ENCODE peak calls at places on chromosomes 16 and 17, in six cellular contexts. One of them, this sample, is unnamed.

GRCh38 chr16:87723224-87723619 is 42.6 kb downstream of the KLHDC4 start:
- DNase-seq in right cardiac atrium: peak; percentile 78
- DNase-seq in pons: peak; percentile 93
- DNase-seq in T47D: no peak
- DNase-seq in fibroblast of lung: peak; percentile 95
- DNase-seq in NCI-H1694 treated with DMSO at 0.1 percent for 48 hours: peak; percentile 89
- DNase-seq in this sample: no peak

GRCh38 chr16:83365166-83365565 is 442.6 kb upstream of the HSBP1 start:
- DNase-seq in fibroblast of lung: peak; percentile 69
- DNase-seq in right cardiac atrium: no peak
- DNase-seq in NCI-H1694 treated with DMSO at 0.1 percent for 48 hours: no peak
- DNase-seq in pons: no peak
- DNase-seq in T47D: no peak
- DNase-seq in this sample: no peak

GRCh38 chr16:19907161-19907992 is 22.7 kb upstream of the GPRC5B start:
- DNase-seq in NCI-H1694 treated with DMSO at 0.1 percent for 48 hours: peak; percentile 38
- DNase-seq in pons: peak; percentile 30
- DNase-seq in fibroblast of lung: peak; percentile 47
- DNase-seq in T47D: peak; percentile 75
- DNase-seq in right cardiac atrium: peak; percentile 78
- DNase-seq in this sample: peak; percentile 61

GRCh38 chr16:17318200-17318599 is 152.6 kb downstream of the XYLT1 start:
- DNase-seq in pons: peak; percentile 30
- DNase-seq in right cardiac atrium: no peak
- DNase-seq in fibroblast of lung: peak; percentile 51
- DNase-seq in NCI-H1694 treated with DMSO at 0.1 percent for 48 hours: no peak
- DNase-seq in T47D: peak; percentile 34
- DNase-seq in this sample: no peak

GRCh38 chr16:84514874-84515835 is 10.7 kb upstream of the MEAK7 start:
- DNase-seq in T47D: no peak
- DNase-seq in fibroblast of lung: no peak
- DNase-seq in pons: no peak
- DNase-seq in right cardiac atrium: no peak
- DNase-seq in NCI-H1694 treated with DMSO at 0.1 percent for 48 hours: no peak
- DNase-seq in this sample: no peak

GRCh38 chr17:8753976-8754440 is 4.3 kb downstream of the SPDYE4 start:
- DNase-seq in NCI-H1694 treated with DMSO at 0.1 percent for 48 hours: no peak
- DNase-seq in right cardiac atrium: no peak
- DNase-seq in T47D: peak; percentile 61
- DNase-seq in fibroblast of lung: peak; percentile 14
- DNase-seq in pons: peak; percentile 4
- DNase-seq in this sample: peak; percentile 52

GRCh38 chr17:1078831-1079561 is 82.1 kb downstream of the TIMM22 start:
- DNase-seq in NCI-H1694 treated with DMSO at 0.1 percent for 48 hours: peak; percentile 70
- DNase-seq in fibroblast of lung: no peak
- DNase-seq in right cardiac atrium: peak; percentile 80
- DNase-seq in pons: no peak
- DNase-seq in T47D: no peak
- DNase-seq in this sample: no peak

GRCh38 chr16:80680046-80680445 is 124.4 kb downstream of the CDYL2 start:
- DNase-seq in fibroblast of lung: no peak
- DNase-seq in right cardiac atrium: no peak
- DNase-seq in pons: no peak
- DNase-seq in T47D: no peak
- DNase-seq in NCI-H1694 treated with DMSO at 0.1 percent for 48 hours: no peak
- DNase-seq in this sample: no peak

GRCh38 chr16:11213799-11214198 is 42.2 kb downstream of the SOCS1 start:
- DNase-seq in pons: no peak
- DNase-seq in NCI-H1694 treated with DMSO at 0.1 percent for 48 hours: no peak
- DNase-seq in T47D: no peak
- DNase-seq in fibroblast of lung: no peak
- DNase-seq in right cardiac atrium: no peak
- DNase-seq in this sample: no peak

GRCh38 chr17:17359271-17359670 is 56.1 kb downstream of the NT5M start:
- DNase-seq in T47D: no peak
- DNase-seq in right cardiac atrium: no peak
- DNase-seq in pons: no peak
- DNase-seq in fibroblast of lung: no peak
- DNase-seq in NCI-H1694 treated with DMSO at 0.1 percent for 48 hours: no peak
- DNase-seq in this sample: no peak

GRCh38 chr17:55161935-55162555 is 102.7 kb upstream of the HLF start:
- DNase-seq in T47D: no peak
- DNase-seq in right cardiac atrium: no peak
- DNase-seq in NCI-H1694 treated with DMSO at 0.1 percent for 48 hours: no peak
- DNase-seq in fibroblast of lung: peak; percentile 96
- DNase-seq in pons: no peak
- DNase-seq in this sample: no peak

GRCh38 chr16:8634991-8635736 is 13.7 kb downstream of the METTL22 start:
- DNase-seq in T47D: peak; percentile 63
- DNase-seq in fibroblast of lung: peak; percentile 25
- DNase-seq in NCI-H1694 treated with DMSO at 0.1 percent for 48 hours: no peak
- DNase-seq in pons: no peak
- DNase-seq in right cardiac atrium: no peak
- DNase-seq in this sample: peak; percentile 29

GRCh38 chr16:85309656-85310587 is 197.7 kb upstream of the CIBAR2 start:
- DNase-seq in T47D: no peak
- DNase-seq in NCI-H1694 treated with DMSO at 0.1 percent for 48 hours: peak; percentile 55
- DNase-seq in fibroblast of lung: no peak
- DNase-seq in pons: peak; percentile 96
- DNase-seq in right cardiac atrium: no peak
- DNase-seq in this sample: no peak

GRCh38 chr17:15485045-15485444 is 17.6 kb upstream of the CDRT4 start:
- DNase-seq in T47D: no peak
- DNase-seq in NCI-H1694 treated with DMSO at 0.1 percent for 48 hours: no peak
- DNase-seq in pons: no peak
- DNase-seq in fibroblast of lung: no peak
- DNase-seq in right cardiac atrium: no peak
- DNase-seq in this sample: no peak

GRCh38 chr16:67542464-67542863 is 13.8 kb downstream of the RIPOR1 start:
- DNase-seq in T47D: peak; percentile 74
- DNase-seq in right cardiac atrium: peak; percentile 66
- DNase-seq in NCI-H1694 treated with DMSO at 0.1 percent for 48 hours: no peak
- DNase-seq in pons: no peak
- DNase-seq in fibroblast of lung: peak; percentile 76
- DNase-seq in this sample: peak; percentile 59

GRCh38 chr17:56891751-56892150 is 22.1 kb downstream of the TRIM25 start:
- DNase-seq in T47D: no peak
- DNase-seq in NCI-H1694 treated with DMSO at 0.1 percent for 48 hours: no peak
- DNase-seq in fibroblast of lung: no peak
- DNase-seq in pons: no peak
- DNase-seq in right cardiac atrium: peak; percentile 79
- DNase-seq in this sample: no peak

GRCh38 chr17:376936-377863 is 24.6 kb upstream of the RPH3AL start:
- DNase-seq in pons: no peak
- DNase-seq in NCI-H1694 treated with DMSO at 0.1 percent for 48 hours: peak; percentile 63
- DNase-seq in fibroblast of lung: peak; percentile 22
- DNase-seq in T47D: no peak
- DNase-seq in right cardiac atrium: peak; percentile 79
- DNase-seq in this sample: peak; percentile 61

GRCh38 chr16:58031016-58031800 is 5.7 kb downstream of the MMP15 start:
- DNase-seq in NCI-H1694 treated with DMSO at 0.1 percent for 48 hours: no peak
- DNase-seq in pons: no peak
- DNase-seq in T47D: no peak
- DNase-seq in fibroblast of lung: no peak
- DNase-seq in right cardiac atrium: no peak
- DNase-seq in this sample: no peak

GRCh38 chr17:81564778-81565177 is 12.6 kb upstream of the FAAP100 start:
- DNase-seq in T47D: no peak
- DNase-seq in pons: no peak
- DNase-seq in NCI-H1694 treated with DMSO at 0.1 percent for 48 hours: no peak
- DNase-seq in fibroblast of lung: no peak
- DNase-seq in right cardiac atrium: peak; percentile 23
- DNase-seq in this sample: no peak

GRCh38 chr17:73231363-73231762 is 30.3 kb downstream of the CPSF4L start:
- DNase-seq in fibroblast of lung: peak; percentile 21
- DNase-seq in NCI-H1694 treated with DMSO at 0.1 percent for 48 hours: no peak
- DNase-seq in T47D: peak; percentile 43
- DNase-seq in right cardiac atrium: no peak
- DNase-seq in pons: no peak
- DNase-seq in this sample: peak; percentile 32

GRCh38 chr17:48998557-48999440 is 1.6 kb downstream of the IGF2BP1 start:
- DNase-seq in fibroblast of lung: peak; percentile 43
- DNase-seq in T47D: no peak
- DNase-seq in NCI-H1694 treated with DMSO at 0.1 percent for 48 hours: no peak
- DNase-seq in pons: no peak
- DNase-seq in right cardiac atrium: no peak
- DNase-seq in this sample: no peak

GRCh38 chr17:43003542-43004172 is 2.9 kb upstream of the IFI35 start:
- DNase-seq in T47D: peak; percentile 72
- DNase-seq in fibroblast of lung: peak; percentile 75
- DNase-seq in right cardiac atrium: no peak
- DNase-seq in NCI-H1694 treated with DMSO at 0.1 percent for 48 hours: no peak
- DNase-seq in pons: no peak
- DNase-seq in this sample: no peak

GRCh38 chr17:40648326-40648968 is 829 bp upstream of the SMARCE1 start:
- DNase-seq in right cardiac atrium: peak; percentile 70
- DNase-seq in pons: peak; percentile 45
- DNase-seq in NCI-H1694 treated with DMSO at 0.1 percent for 48 hours: no peak
- DNase-seq in fibroblast of lung: peak; percentile 24
- DNase-seq in T47D: no peak
- DNase-seq in this sample: peak; percentile 15